ENCODE peak calls at places on chromosomes 5 and 9, in four cellular contexts. K, Z, B and G are unnamed samples.
A peak's percentile ranks its signal among the peaks of the same experiment; 100 is the strongest.

GRCh38 chr5:138653502-138653901 is 78.3 kb upstream of the HSPA9 start:
- DNase-seq in Z (no peak), B (no peak), K (peak; percentile 35), G (no peak)

GRCh38 chr9:82417501-82417900 is 428.9 kb downstream of the SPATA31D1 start:
- DNase-seq in K (no peak), Z (no peak), B (no peak), G (no peak)

GRCh38 chr9:33734911-33735310 is 60.5 kb upstream of the PRSS3 start:
- DNase-seq in B (no peak), K (no peak), Z (no peak), G (no peak)

GRCh38 chr5:79471556-79471955 is 42.4 kb downstream of the HOMER1 start:
- DNase-seq in Z (no peak), K (no peak), B (no peak), G (no peak)

GRCh38 chr9:115952667-115953316 is 200.8 kb upstream of the PAPPA start:
- DNase-seq in B (no peak), K (peak; percentile 88), Z (no peak), G (no peak)

GRCh38 chr9:37997636-37998374 is 71.2 kb downstream of the SHB start:
- DNase-seq in Z (no peak), K (no peak), B (no peak), G (no peak)

GRCh38 chr5:137114529-137114928 is 384.6 kb downstream of the SPOCK1 start:
- DNase-seq in Z (no peak), B (no peak), K (peak; percentile 25), G (peak; percentile 43)

GRCh38 chr9:133113163-133113927 is 7.7 kb downstream of the RALGDS start:
- DNase-seq in Z (no peak), K (peak; percentile 51), B (no peak), G (no peak)

GRCh38 chr5:171954721-171955120 is 51.7 kb downstream of the FBXW11 start:
- DNase-seq in B (no peak), K (peak; percentile 73), Z (no peak), G (no peak)

GRCh38 chr5:132475531-132475930 is 15.0 kb downstream of the IRF1 start:
- DNase-seq in K (no peak), B (no peak), Z (no peak), G (no peak)

GRCh38 chr9:80028501-80028900 is 456.7 kb downstream of the TLE4 start:
- DNase-seq in K (no peak), B (no peak), Z (no peak), G (no peak)

GRCh38 chr9:94654165-94654894 is 15.0 kb upstream of the FBP1 start:
- DNase-seq in Z (no peak), B (no peak), K (peak; percentile 15), G (no peak)

GRCh38 chr9:108478871-108479332 is 376.9 kb downstream of the ACTL7B start:
- DNase-seq in Z (no peak), B (no peak), K (peak; percentile 88), G (peak; percentile 90)

GRCh38 chr9:128877852-128878251 is 3.9 kb downstream of the KYAT1 start:
- DNase-seq in K (no peak), Z (peak; percentile 6), B (no peak), G (no peak)

GRCh38 chr5:6162175-6162574 is 216.2 kb downstream of the MED10 start:
- DNase-seq in Z (no peak), K (no peak), B (no peak), G (no peak)

GRCh38 chr5:157108961-157109360 is at the start of gene HAVCR2:
- DNase-seq in K (no peak), B (peak; percentile 8), Z (no peak), G (no peak)

GRCh38 chr5:81687292-81687691 is 63.6 kb downstream of the SSBP2 start:
- DNase-seq in B (no peak), Z (no peak), K (no peak), G (no peak)

GRCh38 chr5:10441992-10442435 is 335 bp downstream of the ROPN1L start:
- DNase-seq in B (no peak), Z (no peak), K (no peak), G (no peak)

GRCh38 chr5:169805527-169805934 is 168.5 kb downstream of the DOCK2 start:
- DNase-seq in Z (peak; percentile 47), B (no peak), K (peak; percentile 61), G (no peak)

GRCh38 chr5:75335952-75336624 is 932 bp upstream of the HMGCR start:
- DNase-seq in Z (peak; percentile 28), K (peak; percentile 88), B (no peak), G (peak; percentile 64)

GRCh38 chr5:120678279-120678678 is 214.2 kb downstream of the PRR16 start:
- DNase-seq in K (peak; percentile 74), Z (no peak), B (no peak), G (no peak)

GRCh38 chr5:97888439-97888838 is 705.4 kb upstream of the RIOK2 start:
- DNase-seq in K (no peak), Z (no peak), B (no peak), G (no peak)

GRCh38 chr5:83467315-83468044 is 4.1 kb upstream of the VCAN start:
- DNase-seq in B (no peak), K (peak; percentile 65), Z (no peak), G (no peak)

GRCh38 chr5:97375959-97376358 is 192.9 kb upstream of the RIOK2 start:
- DNase-seq in B (no peak), Z (no peak), K (no peak), G (no peak)

GRCh38 chr5:73987915-73988314 is 361.9 kb downstream of the ARHGEF28 start:
- DNase-seq in K (no peak), Z (no peak), B (no peak), G (peak; percentile 68)

GRCh38 chr5:150612405-150612804 is 28.1 kb upstream of the SYNPO start:
- DNase-seq in B (no peak), Z (no peak), K (no peak), G (no peak)

GRCh38 chr9:21455320-21455719 is 15.1 kb downstream of the IFNA1 start:
- DNase-seq in B (no peak), K (peak; percentile 25), Z (no peak), G (no peak)

GRCh38 chr5:170633235-170634041 is 129.6 kb downstream of the KCNIP1 start:
- DNase-seq in B (no peak), K (peak; percentile 65), Z (peak; percentile 70), G (no peak)

GRCh38 chr5:1727571-1727970 is 72.1 kb downstream of the MRPL36 start:
- DNase-seq in B (no peak), K (no peak), Z (no peak), G (no peak)

GRCh38 chr5:172417983-172418630 is 36.2 kb downstream of the SH3PXD2B start:
- DNase-seq in Z (no peak), K (peak; percentile 95), B (no peak), G (no peak)

GRCh38 chr9:108580021-108580439 is 275.8 kb downstream of the ACTL7B start:
- DNase-seq in Z (no peak), B (no peak), K (no peak), G (peak; percentile 84)

GRCh38 chr5:28473531-28474107 is 1435.2 kb upstream of the CDH9 start:
- DNase-seq in Z (no peak), K (no peak), B (no peak), G (no peak)

GRCh38 chr5:147044868-147045267 is 166.3 kb upstream of the PPP2R2B start:
- DNase-seq in B (no peak), K (no peak), Z (no peak), G (no peak)

GRCh38 chr5:41334758-41335157 is 121.4 kb upstream of the C6 start:
- DNase-seq in Z (no peak), B (no peak), K (peak; percentile 36), G (no peak)

DNA sequence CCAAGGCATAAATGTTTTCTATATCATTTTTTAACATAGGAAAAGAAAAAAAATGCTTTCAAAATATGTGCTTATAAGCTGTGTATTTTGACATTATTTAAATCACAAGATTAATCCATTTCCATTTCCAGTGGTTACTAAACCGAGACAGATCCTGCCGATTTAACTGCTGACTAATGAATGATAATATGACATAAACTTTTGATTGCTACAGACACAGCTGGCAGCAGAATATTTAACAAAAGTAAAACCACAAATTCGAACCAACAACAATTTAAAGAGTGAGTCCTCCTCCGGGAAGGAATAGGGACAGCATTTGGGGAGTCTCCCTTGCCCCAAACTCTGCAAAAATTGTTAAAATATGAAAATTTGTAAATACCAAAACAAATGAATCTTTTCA is 401.3 kb upstream of the DAB2 start:
- DNase-seq in B (no peak), Z (no peak), K (no peak), G (no peak)
- H3K27ac ChIP-seq in B (no peak overlapping the region), Z (no peak overlapping the region), K (no peak overlapping the region), G (no peak overlapping the region)

GRCh38 chr9:137605146-137606004 is at the start of gene ARRDC1:
- DNase-seq in Z (peak; percentile 94), K (peak; percentile 85), B (peak; percentile 93), G (peak; percentile 18)

GRCh38 chr9:137604345-137605145 is 941 bp upstream of the ARRDC1 start:
- DNase-seq in Z (no peak), K (no peak), B (no peak), G (no peak)

GRCh38 chr9:137606005-137606601 is 617 bp downstream of the ARRDC1 start:
- DNase-seq in B (no peak), Z (no peak), K (no peak), G (no peak)

GRCh38 chr9:137606734-137607138 is 1.2 kb downstream of the ARRDC1 start:
- DNase-seq in K (no peak), B (no peak), Z (no peak), G (no peak)

GRCh38 chr9:137607141-137607857 is 1.8 kb downstream of the ARRDC1 start:
- DNase-seq in K (peak; percentile 33), Z (no peak), B (no peak), G (no peak)
- H3K27ac ChIP-seq in K (no peak overlapping the region), Z (no peak overlapping the region), B (no peak overlapping the region), G (peak overlapping the region; percentile 88)

GRCh38 chr9:137301086-137301947 is 754 bp downstream of the NRARP start:
- DNase-seq in Z (peak; percentile 70), K (peak; percentile 39), B (no peak), G (no peak)
- H3K27ac ChIP-seq in Z (peak overlapping the region; percentile 88), K (no peak overlapping the region), B (peak overlapping the region; percentile 64), G (no peak overlapping the region)

GRCh38 chr5:37568893-37569292 is 189.8 kb downstream of the WDR70 start:
- DNase-seq in B (no peak), K (no peak), Z (no peak), G (no peak)

GRCh38 chr5:37569466-37569865 is 190.3 kb downstream of the WDR70 start:
- DNase-seq in K (no peak), Z (no peak), B (no peak), G (no peak)

GRCh38 chr5:37568018-37568753 is 189.1 kb downstream of the WDR70 start:
- DNase-seq in Z (no peak), K (no peak), B (no peak), G (no peak)

GRCh38 chr5:37567566-37567965 is 188.4 kb downstream of the WDR70 start:
- DNase-seq in K (no peak), B (no peak), Z (no peak), G (no peak)

DNA sequence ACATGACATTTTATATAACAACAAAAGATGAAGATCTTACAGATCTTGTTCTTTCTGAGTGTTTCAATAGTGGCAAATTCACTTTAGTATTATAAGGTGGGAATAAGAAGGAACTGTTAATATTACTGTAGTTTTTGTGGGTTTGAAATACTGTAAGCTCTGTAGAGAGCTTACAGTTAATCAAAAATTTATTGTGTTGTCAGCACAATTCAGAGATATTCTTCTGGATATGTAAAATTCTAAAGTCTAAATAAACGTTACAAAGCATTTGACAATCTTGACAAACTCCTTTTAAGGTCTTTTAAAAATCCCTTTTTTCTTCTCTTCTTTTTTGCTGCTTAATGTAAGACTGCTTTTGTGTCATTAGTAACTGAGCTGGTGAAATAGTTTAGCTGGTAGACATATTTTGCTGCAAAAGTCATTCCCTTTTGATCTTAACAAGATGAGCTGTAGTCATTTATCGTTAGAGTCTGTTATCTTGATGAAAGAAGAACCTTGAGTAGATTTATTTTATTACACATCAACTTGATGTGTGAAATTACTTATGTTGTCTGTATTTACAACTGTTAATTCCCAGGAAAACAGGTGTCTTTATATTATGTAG is 186.1 kb downstream of the WDR70 start:
- DNase-seq in B (no peak), K (peak; percentile 35), Z (no peak), G (no peak)
- H3K27ac ChIP-seq in B (no peak overlapping the region), K (no peak overlapping the region), Z (no peak overlapping the region), G (no peak overlapping the region)

GRCh38 chr9:114592356-114592755 is 4.8 kb downstream of the ATP6V1G1 start:
- DNase-seq in B (peak; percentile 26), K (peak; percentile 49), Z (no peak), G (peak; percentile 78)
- H3K27ac ChIP-seq in B (peak overlapping the region; percentile 9), K (no peak overlapping the region), Z (no peak overlapping the region), G (peak overlapping the region; percentile 84)